ENCODE peak calls at places on chromosomes 7 and 10, in nine cellular contexts. P, O, V, F, E, G, X, Z and Q are unnamed samples.

GRCh38 chr10:116007256-116007891 is 265.6 kb downstream of the GFRA1 start:
- DNase-seq in F (no peak), G (no peak), V (no peak), O (no peak), P (no peak), Z (no peak), X (no peak), E (no peak), Q (no peak)

GRCh38 chr10:123449234-123449962 is 216.8 kb upstream of the GPR26 start:
- DNase-seq in V (no peak), E (no peak), F (no peak), G (no peak), O (no peak), P (no peak), Z (no peak), X (no peak), Q (no peak)

GRCh38 chr7:67644149-67644548 is 647.5 kb downstream of the TYW1 start:
- DNase-seq in E (no peak), O (no peak), P (no peak), G (no peak), V (no peak), X (no peak), F (peak; percentile 39), Z (no peak), Q (no peak)

GRCh38 chr10:25017247-25017590 is 807 bp downstream of the THNSL1 start:
- DNase-seq in Z (no peak), E (no peak), G (no peak), P (no peak), F (peak; percentile 63), X (no peak), O (peak; percentile 13), V (no peak), Q (no peak)

GRCh38 chr10:119667562-119668328 is 16.6 kb downstream of the BAG3 start:
- DNase-seq in F (peak; percentile 55), V (no peak), O (peak; percentile 92), P (peak; percentile 94), Z (peak; percentile 87), G (peak; percentile 95), X (peak; percentile 96), E (peak; percentile 91), Q (peak; percentile 90)

GRCh38 chr10:86303626-86304025 is 63.0 kb downstream of the GRID1 start:
- DNase-seq in F (no peak), P (no peak), V (no peak), O (no peak), G (no peak), Z (no peak), E (peak; percentile 26), X (no peak), Q (no peak)

GRCh38 chr10:14325325-14325955 is 5.3 kb downstream of the FRMD4A start:
- DNase-seq in E (no peak), V (no peak), P (no peak), Z (peak; percentile 50), G (no peak), F (peak; percentile 59), O (peak; percentile 18), X (peak; percentile 51), Q (peak; percentile 13)

GRCh38 chr10:110147961-110148360 is 59.4 kb upstream of the MXI1 start:
- DNase-seq in O (no peak), F (no peak), E (no peak), Z (no peak), G (peak; percentile 1), V (no peak), X (no peak), P (no peak), Q (no peak)

GRCh38 chr10:43284341-43284910 is 17.6 kb upstream of the RASGEF1A start:
- DNase-seq in P (no peak), G (no peak), O (no peak), X (no peak), V (no peak), F (peak; percentile 75), E (no peak), Z (no peak), Q (no peak)

GRCh38 chr7:81075150-81075549 is 156.3 kb upstream of the SEMA3C start:
- DNase-seq in P (no peak), E (no peak), X (peak; percentile 51), O (no peak), V (no peak), G (no peak), F (no peak), Z (peak; percentile 31), Q (peak; percentile 32)

GRCh38 chr7:54960517-54960916 is 58.3 kb upstream of the EGFR start:
- DNase-seq in E (no peak), O (no peak), V (no peak), Z (no peak), P (no peak), X (peak; percentile 74), G (peak; percentile 71), F (no peak), Q (no peak)

GRCh38 chr7:148395990-148396716 is 194.4 kb upstream of the C7orf33 start:
- DNase-seq in O (no peak), E (no peak), P (no peak), Z (no peak), V (no peak), F (no peak), X (no peak), G (no peak), Q (no peak)

GRCh38 chr7:157616931-157617330 is 280.1 kb downstream of the DNAJB6 start:
- DNase-seq in G (no peak), Z (no peak), P (no peak), V (no peak), F (no peak), E (no peak), X (no peak), O (no peak), Q (no peak)

GRCh38 chr7:107856806-107857540 is 34.0 kb upstream of the DLD start:
- DNase-seq in O (no peak), X (no peak), V (no peak), F (no peak), Z (no peak), G (no peak), E (no peak), P (no peak), Q (no peak)

GRCh38 chr10:12081879-12082560 is 13.3 kb downstream of the DHTKD1 start:
- DNase-seq in Z (no peak), V (no peak), E (no peak), P (peak; percentile 22), X (peak; percentile 68), F (no peak), G (no peak), O (no peak), Q (no peak)

GRCh38 chr7:142927085-142927745 is 6.3 kb downstream of the TRPV5 start:
- DNase-seq in Z (no peak), G (no peak), X (no peak), O (no peak), V (no peak), F (no peak), P (no peak), E (no peak), Q (no peak)

GRCh38 chr7:44375236-44375699 is 49.9 kb upstream of the CAMK2B start:
- DNase-seq in Z (no peak), G (no peak), P (no peak), V (no peak), E (no peak), F (peak; percentile 53), O (no peak), X (no peak), Q (no peak)

GRCh38 chr10:86393401-86393800 is 26.8 kb upstream of the GRID1 start:
- DNase-seq in X (no peak), F (no peak), E (no peak), O (no peak), G (no peak), P (no peak), Z (no peak), V (no peak), Q (no peak)

GRCh38 chr10:88987243-88987726 is 3.3 kb upstream of the FAS start:
- DNase-seq in G (no peak), Z (no peak), P (no peak), E (no peak), O (no peak), X (no peak), V (no peak), F (no peak), Q (no peak)

GRCh38 chr7:102836206-102836938 is 76.4 kb upstream of the LRRC17 start:
- DNase-seq in Z (peak; percentile 24), X (peak; percentile 87), E (no peak), G (no peak), F (no peak), P (peak; percentile 68), V (no peak), O (peak; percentile 26), Q (peak; percentile 36)

GRCh38 chr7:44107116-44107960 is 3.2 kb downstream of the AEBP1 start:
- DNase-seq in Z (no peak), V (no peak), G (no peak), F (no peak), O (no peak), P (no peak), X (no peak), E (no peak), Q (no peak)

GRCh38 chr10:14779053-14779649 is 4.5 kb upstream of the FAM107B start:
- DNase-seq in X (peak; percentile 3), F (no peak), Z (no peak), O (peak; percentile 18), V (no peak), E (no peak), G (no peak), P (peak; percentile 39), Q (no peak)

GRCh38 chr10:133396035-133396624 is 2.2 kb downstream of the MTG1 start:
- DNase-seq in X (no peak), F (no peak), Z (no peak), G (no peak), O (no peak), V (no peak), P (no peak), E (peak; percentile 53), Q (no peak)

GRCh38 chr7:116215550-116215949 is 5.2 kb downstream of the TES start:
- DNase-seq in P (no peak), Z (no peak), O (no peak), F (no peak), V (no peak), E (no peak), X (no peak), G (no peak), Q (no peak)

GRCh38 chr10:97298223-97298571 is 5.8 kb upstream of the ARHGAP19 start:
- DNase-seq in O (no peak), G (no peak), E (no peak), P (no peak), V (no peak), F (no peak), X (no peak), Z (no peak), Q (no peak)

GRCh38 chr10:28489201-28489600 is 43.7 kb upstream of the WAC start:
- DNase-seq in O (no peak), V (no peak), P (no peak), X (no peak), F (no peak), Z (no peak), E (no peak), G (no peak), Q (no peak)